ENCODE peak calls at places on chromosomes 7 and 10, in ten cellular contexts. T is AG04450, O is stomach, Z is IMR-90, C is fibroblast of lung, J is psoas muscle, W is PC-9, P is heart right ventricle, G is left ventricle myocardium inferior, R is OCI-LY7. V is an unnamed sample.

GRCh38 chr10:1187151-1187854 is 131.1 kb downstream of the WDR37 start:
- DNase-seq in T (no peak), Z (no peak), O (no peak), G (no peak), C (no peak), W (no peak), J (peak), R (no peak), P (no peak), V (no peak)

GRCh38 chr10:95333997-95334792 is 43.4 kb upstream of the PDLIM1 start:
- DNase-seq in J (peak), W (no peak), O (peak), R (no peak), T (peak), Z (peak), P (peak), C (peak), G (peak), V (no peak)

GRCh38 chr10:97714401-97715258 is 1.1 kb downstream of the MARVELD1 start:
- DNase-seq in R (no peak), Z (peak), J (peak), W (peak), G (peak), C (peak), O (peak), T (no peak), P (peak), V (peak)

GRCh38 chr10:77520995-77521394 is 116.6 kb downstream of the KCNMA1 start:
- DNase-seq in G (no peak), C (no peak), W (no peak), J (no peak), R (no peak), T (no peak), O (no peak), P (no peak), Z (no peak), V (no peak)

GRCh38 chr7:665751-666453 is 60.6 kb upstream of the DNAAF5 start:
- DNase-seq in W (peak), T (no peak), Z (no peak), G (peak), R (no peak), O (no peak), C (no peak), J (no peak), P (peak), V (no peak)

GRCh38 chr10:62903828-62904227 is 87.7 kb upstream of the EGR2 start:
- DNase-seq in Z (no peak), C (peak), W (no peak), P (no peak), R (no peak), O (no peak), T (no peak), J (no peak), G (no peak), V (no peak)

GRCh38 chr10:48416584-48417232 is 110.2 kb downstream of the MAPK8 start:
- DNase-seq in R (no peak), G (no peak), O (no peak), W (no peak), Z (no peak), P (no peak), T (no peak), J (no peak), C (peak), V (no peak)

GRCh38 chr7:157690833-157691382 is 354.1 kb downstream of the DNAJB6 start:
- DNase-seq in J (peak), O (peak), G (peak), Z (no peak), P (peak), W (no peak), R (no peak), T (no peak), C (peak), V (peak)

GRCh38 chr10:77056650-77057049 is 581.0 kb downstream of the KCNMA1 start:
- DNase-seq in T (no peak), W (no peak), O (no peak), C (no peak), Z (no peak), P (no peak), G (no peak), J (no peak), R (no peak), V (no peak)

GRCh38 chr10:74995806-74996205 is 115.7 kb upstream of the SAMD8 start:
- DNase-seq in C (no peak), P (no peak), R (no peak), O (no peak), T (no peak), J (no peak), G (no peak), W (no peak), Z (no peak), V (no peak)

GRCh38 chr7:45582868-45583277 is 8.7 kb downstream of the ADCY1 start:
- DNase-seq in Z (no peak), T (no peak), O (no peak), W (no peak), J (no peak), R (no peak), P (no peak), G (no peak), C (no peak), V (no peak)

GRCh38 chr7:89837515-89837914 is 316.8 kb upstream of the STEAP1 start:
- DNase-seq in R (no peak), C (peak), W (no peak), G (no peak), J (no peak), Z (no peak), P (no peak), T (no peak), O (no peak), V (no peak)

GRCh38 chr10:21334891-21335696 is 190.4 kb downstream of the SKIDA1 start:
- DNase-seq in T (no peak), G (peak), O (no peak), J (peak), W (peak), Z (peak), P (peak), R (no peak), C (peak), V (no peak)

GRCh38 chr7:4191046-4191445 is 491.0 kb upstream of the FOXK1 start:
- DNase-seq in J (peak), W (no peak), R (no peak), C (no peak), Z (no peak), G (no peak), O (no peak), T (no peak), P (no peak), V (no peak)

GRCh38 chr10:86264481-86265231 is 101.9 kb downstream of the GRID1 start:
- DNase-seq in W (no peak), P (no peak), J (no peak), O (peak), C (no peak), Z (no peak), R (no peak), G (no peak), T (no peak), V (no peak)

GRCh38 chr7:66183700-66184099 is 21.4 kb upstream of the TPST1 start:
- DNase-seq in Z (peak), T (peak), P (no peak), G (no peak), R (no peak), J (no peak), O (no peak), W (no peak), C (peak), V (no peak)

GRCh38 chr10:78896169-78896931 is 172.4 kb upstream of the ZMIZ1 start:
- DNase-seq in G (no peak), T (no peak), C (no peak), R (no peak), O (no peak), Z (no peak), P (no peak), W (no peak), J (no peak), V (no peak)

GRCh38 chr10:1603181-1603580 is 134.1 kb downstream of the ADARB2 start:
- DNase-seq in T (no peak), O (no peak), Z (no peak), J (no peak), C (no peak), G (no peak), P (no peak), W (no peak), R (no peak), V (no peak)

GRCh38 chr10:21926358-21926890 is 77.1 kb downstream of the DNAJC1 start:
- DNase-seq in R (no peak), G (no peak), P (no peak), J (no peak), W (peak), O (no peak), Z (peak), C (peak), T (no peak), V (no peak)

GRCh38 chr10:71865561-71866041 is 14.6 kb upstream of the PSAP start:
- DNase-seq in W (no peak), Z (no peak), O (no peak), R (no peak), P (no peak), G (no peak), J (no peak), T (no peak), C (no peak), V (peak)

GRCh38 chr7:45663167-45663921 is 89.2 kb downstream of the ADCY1 start:
- DNase-seq in W (no peak), C (peak), O (peak), R (peak), T (no peak), J (peak), G (peak), P (peak), Z (peak), V (peak)

GRCh38 chr7:805261-805660 is 27.0 kb upstream of the SUN1 start:
- DNase-seq in J (no peak), Z (no peak), O (no peak), W (no peak), G (no peak), P (peak), R (no peak), T (no peak), C (no peak), V (no peak)

GRCh38 chr10:44394696-44395383 is 9.9 kb upstream of the CXCL12 start:
- DNase-seq in Z (no peak), O (no peak), J (no peak), T (no peak), P (no peak), R (no peak), C (no peak), G (no peak), W (no peak), V (no peak)

GRCh38 chr10:101176577-101176976 is 45.5 kb downstream of the TLX1 start:
- DNase-seq in G (no peak), P (no peak), O (no peak), W (no peak), Z (no peak), C (no peak), R (no peak), J (no peak), T (no peak), V (no peak)

GRCh38 chr7:140084142-140084655 is 21.4 kb upstream of the PARP12 start:
- DNase-seq in W (no peak), G (no peak), J (no peak), C (no peak), Z (no peak), R (no peak), P (no peak), O (no peak), T (no peak), V (no peak)

GRCh38 chr10:87685832-87686589 is 26.3 kb downstream of the PAPSS2 start:
- DNase-seq in C (no peak), Z (no peak), J (no peak), P (no peak), G (no peak), R (no peak), O (no peak), W (no peak), T (no peak), V (no peak)

GRCh38 chr10:5818894-5819293 is 5.7 kb upstream of the GDI2 start:
- DNase-seq in J (no peak), O (no peak), T (no peak), Z (no peak), R (peak), W (no peak), P (no peak), C (no peak), G (no peak), V (no peak)

GRCh38 chr10:120516426-120516825 is 59.4 kb downstream of the PLPP4 start:
- DNase-seq in C (peak), P (no peak), O (no peak), W (no peak), R (no peak), T (no peak), J (no peak), Z (no peak), G (no peak), V (no peak)

GRCh38 chr10:130606001-130606405 is 469.8 kb downstream of the GLRX3 start:
- DNase-seq in J (no peak), T (no peak), W (no peak), O (no peak), Z (no peak), P (no peak), R (no peak), C (no peak), G (no peak), V (no peak)

GRCh38 chr10:48505394-48506112 is 99.3 kb downstream of the ARHGAP22 start:
- DNase-seq in O (peak), R (no peak), J (no peak), C (no peak), T (no peak), P (no peak), Z (no peak), W (no peak), G (no peak), V (no peak)

GRCh38 chr10:106440355-106440754 is 724.2 kb downstream of the SORCS1 start:
- DNase-seq in T (no peak), Z (peak), R (no peak), J (no peak), C (peak), W (no peak), G (no peak), P (no peak), O (no peak), V (no peak)

GRCh38 chr10:92847185-92847864 is 995 bp upstream of the EXOC6 start:
- DNase-seq in W (peak), O (no peak), C (peak), P (no peak), G (no peak), T (no peak), J (no peak), R (no peak), Z (peak), V (no peak)

GRCh38 chr10:73110345-73110849 is at the start of gene NUDT13:
- DNase-seq in O (peak), P (peak), C (peak), Z (peak), G (peak), R (no peak), T (no peak), W (peak), J (peak), V (peak)

GRCh38 chr10:6023661-6024333 is 38.4 kb downstream of the IL2RA start:
- DNase-seq in O (no peak), R (no peak), C (no peak), P (no peak), W (no peak), J (no peak), T (no peak), Z (no peak), G (no peak), V (no peak)

DNA sequence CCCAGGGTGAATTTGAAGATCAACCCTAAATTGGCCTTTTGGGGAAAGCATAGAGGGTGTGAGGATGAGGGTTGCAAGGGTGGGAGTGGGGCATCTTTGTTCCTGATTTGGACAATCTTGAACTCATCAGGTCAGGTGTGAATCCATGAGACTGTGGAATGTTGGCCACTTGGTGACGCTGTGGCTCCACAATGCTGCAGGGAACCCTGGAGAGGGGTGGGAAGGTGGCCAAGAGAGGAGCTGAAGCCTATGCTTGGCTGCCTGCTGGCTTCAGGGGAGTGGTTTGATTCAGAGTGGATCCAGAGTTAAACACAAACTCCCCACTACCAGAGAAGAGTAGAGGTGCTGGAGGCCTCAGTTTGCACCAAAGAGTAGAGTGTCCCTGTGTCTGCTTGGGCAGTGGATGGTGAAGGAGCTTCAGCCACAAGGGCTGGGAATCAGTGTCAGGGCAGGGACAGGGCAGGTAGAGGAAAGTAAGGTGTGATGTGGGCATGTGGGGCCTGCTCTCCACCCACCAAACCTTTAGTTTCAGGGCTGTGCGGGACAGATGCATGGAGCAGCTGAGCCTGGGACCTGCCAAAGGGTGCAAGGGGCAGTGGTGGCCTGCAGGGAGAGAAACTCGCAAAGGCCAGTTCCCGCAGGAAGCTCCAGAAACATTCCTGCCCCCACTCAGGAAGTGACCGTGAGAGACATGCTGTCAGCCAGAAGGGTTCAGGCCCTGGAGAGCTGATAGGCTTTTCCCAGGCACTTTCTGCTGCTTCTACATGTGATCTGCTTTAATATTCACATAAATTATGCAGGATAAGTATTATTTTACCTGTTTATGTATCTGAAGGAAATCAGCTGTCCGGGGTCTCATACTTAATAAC is 81.0 kb upstream of the PRSS58 start:
- DNase-seq in J (peak), W (peak), G (no peak), T (no peak), R (no peak), P (peak), O (no peak), Z (peak), C (no peak), V (no peak)
- TF ChIP-seq CTCF in J (peak), W (peak), G (no peak), T (peak), R (peak), P (no peak), O (no peak), Z (peak), C (no peak), V (no peak)

DNA sequence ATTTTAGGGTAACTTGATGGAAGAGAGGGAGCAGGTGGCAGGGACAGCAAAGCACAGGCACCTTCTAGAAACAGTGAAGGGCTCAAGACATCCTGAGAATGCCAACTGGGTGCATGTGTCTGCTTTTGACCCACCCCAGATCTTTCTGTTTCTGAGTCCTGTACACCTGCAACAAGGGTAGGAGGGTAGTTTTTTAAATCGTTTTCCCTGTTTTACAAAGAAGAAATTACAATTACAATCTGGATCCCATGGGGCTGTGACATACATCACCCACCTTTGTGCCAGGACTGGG is 19.7 kb downstream of the KLF6 start:
- DNase-seq in C (no peak), P (no peak), W (no peak), T (no peak), O (no peak), J (no peak), G (no peak), Z (no peak), R (no peak), V (no peak)
- H3K27ac ChIP-seq in C (no peak), P (no peak), W (peak), T (no peak), O (no peak), J (no peak), G (no peak), Z (no peak), R (no peak), V (no peak)

GRCh38 chr7:73770860-73771665 is 993 bp upstream of the CLDN3 start:
- DNase-seq in C (no peak), G (no peak), W (no peak), O (no peak), Z (no peak), T (no peak), R (no peak), J (peak), P (no peak), V (no peak)
- H3K4me3 ChIP-seq in C (no peak), G (no peak), W (peak), O (peak), Z (no peak), T (no peak), R (no peak), J (no peak), P (no peak), V (peak)

DNA sequence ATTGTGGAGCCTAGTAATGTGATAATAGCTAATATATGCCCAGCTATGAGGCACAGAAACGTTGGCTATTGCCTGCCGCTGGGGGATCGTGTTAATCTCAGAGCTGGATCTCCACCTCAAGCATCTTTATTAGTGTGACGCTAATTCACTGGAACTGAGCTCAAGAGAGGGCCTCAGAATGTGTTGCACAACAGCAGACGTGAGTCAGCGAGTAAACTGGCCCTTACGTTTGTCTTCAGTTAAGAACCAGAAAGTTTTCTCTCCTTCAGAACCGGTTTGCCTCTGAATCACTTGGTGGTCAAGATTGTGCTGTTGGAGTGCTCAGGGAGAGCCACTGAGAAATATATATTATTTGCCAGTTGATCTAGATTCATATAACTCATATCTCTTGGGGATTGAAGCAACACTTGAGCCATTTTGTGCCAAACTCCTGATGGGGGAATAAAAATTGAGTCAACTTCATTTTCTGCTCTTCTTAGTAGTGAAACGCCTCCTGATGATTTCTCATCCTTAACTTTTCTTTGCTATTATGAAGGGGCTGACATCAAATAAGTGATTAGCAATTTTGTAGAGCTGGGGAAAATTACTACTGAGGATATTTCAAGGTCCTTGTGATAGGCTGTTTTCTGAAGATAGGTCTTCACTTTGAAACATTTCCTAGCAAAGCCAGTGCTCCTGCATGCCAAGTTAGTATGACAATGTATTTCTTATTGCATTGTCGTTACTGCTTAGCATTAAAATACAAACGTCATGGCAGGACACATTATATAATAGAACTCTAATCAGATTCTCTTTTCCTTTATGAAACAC is 22.3 kb downstream of the BZW2 start:
- DNase-seq in O (peak), C (peak), G (peak), R (no peak), Z (peak), J (peak), T (peak), P (peak), W (peak), V (no peak)
- TF ChIP-seq CTCF in O (no peak), C (no peak), G (no peak), R (no peak), Z (peak), J (no peak), T (peak), P (no peak), W (peak), V (no peak)

GRCh38 chr10:16612148-16612742 is 90.6 kb upstream of the C1QL3 start:
- DNase-seq in T (peak), P (no peak), O (no peak), Z (peak), G (no peak), W (no peak), R (peak), C (peak), J (no peak), V (no peak)
- H3K27ac ChIP-seq in T (no peak), P (no peak), O (no peak), Z (no peak), G (no peak), W (no peak), R (no peak), C (no peak), J (no peak), V (no peak)